ENCODE peak calls at places on chromosomes 3 and 15, in eight cellular contexts. Y is neural progenitor cell; I is HTR-8/SVneo; U is neural crest cell; V is PC-9; R is NT2/D1; D is activated gamma-delta T cell treated with anti-CD3 and anti-CD28 coated beads, Interleukin-2, amount 50 U/mL, for 16 hours; N is AG04450. F is an unnamed sample.

GRCh38 chr3:127427666-127428065 is 139.8 kb upstream of the PRR20G start:
- DNase-seq in Y (no peak), I (no peak), U (no peak), V (no peak), R (no peak), D (no peak), N (no peak), F (no peak)

GRCh38 chr15:71278989-71279756 is 163.9 kb downstream of the THSD4 start:
- DNase-seq in Y (no peak), I (peak), U (no peak), V (peak), R (no peak), D (no peak), N (peak), F (no peak)

GRCh38 chr15:74038707-74039655 is 43.4 kb downstream of the GOLGA6A start:
- DNase-seq in Y (no peak), I (no peak), U (no peak), V (no peak), R (no peak), D (no peak), N (no peak), F (no peak)

GRCh38 chr3:24477090-24477656 is 17.5 kb downstream of the THRB start:
- DNase-seq in Y (peak), I (no peak), U (no peak), V (no peak), R (no peak), D (no peak), N (no peak), F (no peak)

GRCh38 chr3:71649757-71650156 is 66.2 kb upstream of the FOXP1 start:
- DNase-seq in Y (no peak), I (no peak), U (no peak), V (no peak), R (no peak), D (no peak), N (no peak), F (no peak)

GRCh38 chr3:178551916-178552321 is 15.7 kb downstream of the KCNMB2 start:
- DNase-seq in Y (no peak), I (no peak), U (no peak), V (no peak), R (no peak), D (no peak), N (no peak), F (no peak)

GRCh38 chr3:10345911-10346310 is 25.0 kb upstream of the SEC13 start:
- DNase-seq in Y (no peak), I (no peak), U (no peak), V (no peak), R (no peak), D (no peak), N (no peak), F (no peak)

GRCh38 chr3:125245521-125245920 is 33.0 kb upstream of the SLC12A8 start:
- DNase-seq in Y (no peak), I (no peak), U (no peak), V (no peak), R (no peak), D (no peak), N (no peak), F (no peak)

GRCh38 chr15:77029166-77030041 is 34.5 kb downstream of the PSTPIP1 start:
- DNase-seq in Y (no peak), I (no peak), U (no peak), V (peak), R (no peak), D (no peak), N (no peak), F (peak)